ENCODE peak calls at places on chromosomes 16 and 17, in six cellular contexts. O, Q, W, X, B and T are unnamed samples.

GRCh38 chr16:27254262-27254811 is 14.2 kb downstream of the NSMCE1 start:
- DNase-seq in Q (no peak), X (no peak), W (no peak), O (no peak), B (no peak), T (no peak)

GRCh38 chr16:57391708-57392107 is 12.9 kb upstream of the CCL17 start:
- DNase-seq in W (no peak), Q (no peak), O (no peak), B (no peak), X (no peak), T (no peak)

GRCh38 chr17:19284005-19284959 is 47.1 kb downstream of the EPN2 start:
- DNase-seq in X (peak), O (no peak), Q (no peak), B (no peak), W (no peak), T (no peak)

GRCh38 chr16:84647830-84648594 is at the start of gene KLHL36:
- DNase-seq in W (no peak), O (peak), X (peak), Q (peak), B (peak), T (peak)

GRCh38 chr17:58507123-58507634 is 7.3 kb downstream of the MTMR4 start:
- DNase-seq in Q (no peak), B (no peak), W (no peak), X (no peak), O (peak), T (no peak)

GRCh38 chr16:585351-585750 is 4.5 kb upstream of the RAB40C start:
- DNase-seq in Q (no peak), X (no peak), W (no peak), B (peak), O (no peak), T (no peak)

GRCh38 chr16:86521236-86522197 is 11.2 kb downstream of the FOXF1 start:
- DNase-seq in X (no peak), W (no peak), O (no peak), Q (no peak), B (no peak), T (no peak)

GRCh38 chr17:2563061-2563460 is 30.4 kb upstream of the PAFAH1B1 start:
- DNase-seq in B (no peak), Q (no peak), X (no peak), O (no peak), W (no peak), T (no peak)

GRCh38 chr16:48956620-48957019 is 325.0 kb downstream of the CBLN1 start:
- DNase-seq in B (no peak), O (no peak), W (no peak), X (no peak), Q (no peak), T (no peak)

GRCh38 chr17:79009397-79010303 is at the start of gene CANT1:
- DNase-seq in Q (peak), W (peak), X (peak), B (peak), O (peak), T (peak)

GRCh38 chr17:8581002-8581658 is 49.4 kb downstream of the MYH10 start:
- DNase-seq in B (no peak), Q (no peak), O (no peak), X (peak), W (no peak), T (no peak)

GRCh38 chr17:8935194-8935593 is 30.3 kb downstream of the PIK3R5 start:
- DNase-seq in O (no peak), X (peak), Q (peak), B (no peak), W (peak), T (no peak)

GRCh38 chr17:37847811-37848331 is 76.3 kb upstream of the TBC1D3K start:
- DNase-seq in B (no peak), W (no peak), X (no peak), O (no peak), Q (no peak), T (no peak)

GRCh38 chr16:87344931-87345631 is 27.9 kb upstream of the C16orf95 start:
- DNase-seq in O (no peak), B (no peak), Q (peak), W (no peak), X (peak), T (no peak)

GRCh38 chr16:57485916-57486857 is at the start of gene DOK4:
- DNase-seq in Q (peak), B (peak), W (peak), X (peak), O (peak), T (peak)

GRCh38 chr17:41340934-41341861 is 9.4 kb downstream of the KRT33A start:
- DNase-seq in W (no peak), Q (no peak), O (no peak), B (no peak), X (peak), T (no peak)

GRCh38 chr17:56284501-56284900 is 131.2 kb downstream of the ANKFN1 start:
- DNase-seq in B (no peak), W (no peak), Q (no peak), O (peak), X (no peak), T (no peak)

GRCh38 chr17:61349350-61349749 is 50.3 kb upstream of the TBX2 start:
- DNase-seq in B (no peak), W (no peak), O (peak), X (peak), Q (no peak), T (no peak)

GRCh38 chr17:64084086-64084939 is 45.6 kb downstream of the ERN1 start:
- DNase-seq in O (peak), Q (no peak), B (no peak), X (no peak), W (peak), T (peak)

GRCh38 chr17:72152392-72152727 is 31.5 kb downstream of the SOX9 start:
- DNase-seq in O (peak), B (no peak), Q (no peak), X (no peak), W (peak), T (no peak)

GRCh38 chr17:45705123-45706009 is 78.8 kb upstream of the CRHR1 start:
- DNase-seq in X (peak), B (peak), O (peak), Q (no peak), W (peak), T (peak)

GRCh38 chr16:84519855-84520254 is 15.4 kb upstream of the MEAK7 start:
- DNase-seq in X (peak), W (no peak), B (no peak), Q (no peak), O (no peak), T (no peak)

GRCh38 chr16:87416826-87417471 is 24.8 kb downstream of the MAP1LC3B start:
- DNase-seq in O (peak), X (peak), B (peak), W (peak), Q (no peak), T (peak)

GRCh38 chr16:81928975-81929374 is 82.3 kb downstream of the SDR42E1 start:
- DNase-seq in B (no peak), W (no peak), O (no peak), Q (no peak), X (peak), T (no peak)

GRCh38 chr16:1823821-1824220 is 2.8 kb downstream of the HAGH start:
- DNase-seq in Q (no peak), O (peak), W (peak), B (peak), X (peak), T (peak)

GRCh38 chr16:9885457-9885856 is 296.8 kb downstream of the GRIN2A start:
- DNase-seq in O (no peak), Q (no peak), X (no peak), B (no peak), W (no peak), T (no peak)

GRCh38 chr16:14579266-14579665 is 50.8 kb downstream of the PARN start:
- DNase-seq in B (no peak), Q (no peak), X (no peak), W (no peak), O (no peak), T (no peak)